ENCODE peak calls at places on chromosomes 11 and 22, in nine cellular contexts. One of them, this sample, is unnamed.

GRCh38 chr11:67117667-67118058 is 1.4 kb upstream of the KDM2A start:
- DNase-seq in stimulated activated CD8-positive, alpha-beta memory T cell treated with anti-CD3 and anti-CD28 coated beads, Interleukin-7, amount 100 ng/mL, for 24 hours: no peak
- DNase-seq in RPMI8226: no peak
- DNase-seq in amygdala: no peak
- DNase-seq in lung microvascular endothelial cell: peak
- DNase-seq in mucosa of gallbladder: no peak
- DNase-seq in COR-L47: no peak
- DNase-seq in activated T-helper 9 cell treated with anti-CD3 and anti-CD28 coated beads, Interleukin-2, amount 50 U/mL, for 16 hours: peak
- DNase-seq in BE2C: no peak
- DNase-seq in this sample: no peak

GRCh38 chr11:12692238-12693074 is 18.2 kb downstream of the TEAD1 start:
- DNase-seq in COR-L47: no peak
- DNase-seq in BE2C: peak
- DNase-seq in lung microvascular endothelial cell: peak
- DNase-seq in mucosa of gallbladder: peak
- DNase-seq in amygdala: peak
- DNase-seq in stimulated activated CD8-positive, alpha-beta memory T cell treated with anti-CD3 and anti-CD28 coated beads, Interleukin-7, amount 100 ng/mL, for 24 hours: no peak
- DNase-seq in activated T-helper 9 cell treated with anti-CD3 and anti-CD28 coated beads, Interleukin-2, amount 50 U/mL, for 16 hours: no peak
- DNase-seq in RPMI8226: peak
- DNase-seq in this sample: peak

GRCh38 chr11:93494341-93494740 is 48.9 kb downstream of the SMCO4 start:
- DNase-seq in mucosa of gallbladder: no peak
- DNase-seq in RPMI8226: no peak
- DNase-seq in lung microvascular endothelial cell: no peak
- DNase-seq in COR-L47: no peak
- DNase-seq in amygdala: no peak
- DNase-seq in BE2C: no peak
- DNase-seq in stimulated activated CD8-positive, alpha-beta memory T cell treated with anti-CD3 and anti-CD28 coated beads, Interleukin-7, amount 100 ng/mL, for 24 hours: no peak
- DNase-seq in activated T-helper 9 cell treated with anti-CD3 and anti-CD28 coated beads, Interleukin-2, amount 50 U/mL, for 16 hours: no peak
- DNase-seq in this sample: no peak

GRCh38 chr22:39496131-39496838 is 5.8 kb upstream of the MIEF1 start:
- DNase-seq in lung microvascular endothelial cell: peak
- DNase-seq in RPMI8226: peak
- DNase-seq in activated T-helper 9 cell treated with anti-CD3 and anti-CD28 coated beads, Interleukin-2, amount 50 U/mL, for 16 hours: peak
- DNase-seq in COR-L47: peak
- DNase-seq in stimulated activated CD8-positive, alpha-beta memory T cell treated with anti-CD3 and anti-CD28 coated beads, Interleukin-7, amount 100 ng/mL, for 24 hours: no peak
- DNase-seq in amygdala: peak
- DNase-seq in mucosa of gallbladder: peak
- DNase-seq in BE2C: peak
- DNase-seq in this sample: no peak

GRCh38 chr11:120839846-120840402 is 184.0 kb upstream of the TBCEL start:
- DNase-seq in mucosa of gallbladder: no peak
- DNase-seq in lung microvascular endothelial cell: no peak
- DNase-seq in amygdala: no peak
- DNase-seq in stimulated activated CD8-positive, alpha-beta memory T cell treated with anti-CD3 and anti-CD28 coated beads, Interleukin-7, amount 100 ng/mL, for 24 hours: no peak
- DNase-seq in activated T-helper 9 cell treated with anti-CD3 and anti-CD28 coated beads, Interleukin-2, amount 50 U/mL, for 16 hours: no peak
- DNase-seq in COR-L47: no peak
- DNase-seq in RPMI8226: no peak
- DNase-seq in BE2C: no peak
- DNase-seq in this sample: no peak

GRCh38 chr11:63839508-63840355 is 822 bp downstream of the MARK2 start:
- DNase-seq in BE2C: no peak
- DNase-seq in mucosa of gallbladder: no peak
- DNase-seq in COR-L47: no peak
- DNase-seq in amygdala: no peak
- DNase-seq in stimulated activated CD8-positive, alpha-beta memory T cell treated with anti-CD3 and anti-CD28 coated beads, Interleukin-7, amount 100 ng/mL, for 24 hours: no peak
- DNase-seq in RPMI8226: peak
- DNase-seq in lung microvascular endothelial cell: peak
- DNase-seq in activated T-helper 9 cell treated with anti-CD3 and anti-CD28 coated beads, Interleukin-2, amount 50 U/mL, for 16 hours: no peak
- DNase-seq in this sample: no peak

GRCh38 chr11:45405916-45406670 is 120.0 kb upstream of the SYT13 start:
- DNase-seq in lung microvascular endothelial cell: peak
- DNase-seq in stimulated activated CD8-positive, alpha-beta memory T cell treated with anti-CD3 and anti-CD28 coated beads, Interleukin-7, amount 100 ng/mL, for 24 hours: no peak
- DNase-seq in amygdala: no peak
- DNase-seq in activated T-helper 9 cell treated with anti-CD3 and anti-CD28 coated beads, Interleukin-2, amount 50 U/mL, for 16 hours: no peak
- DNase-seq in mucosa of gallbladder: no peak
- DNase-seq in BE2C: no peak
- DNase-seq in COR-L47: no peak
- DNase-seq in RPMI8226: no peak
- DNase-seq in this sample: no peak

GRCh38 chr22:19689408-19689807 is 24.9 kb upstream of the SEPTIN5 start:
- DNase-seq in COR-L47: no peak
- DNase-seq in stimulated activated CD8-positive, alpha-beta memory T cell treated with anti-CD3 and anti-CD28 coated beads, Interleukin-7, amount 100 ng/mL, for 24 hours: no peak
- DNase-seq in BE2C: no peak
- DNase-seq in activated T-helper 9 cell treated with anti-CD3 and anti-CD28 coated beads, Interleukin-2, amount 50 U/mL, for 16 hours: no peak
- DNase-seq in lung microvascular endothelial cell: no peak
- DNase-seq in amygdala: no peak
- DNase-seq in RPMI8226: no peak
- DNase-seq in mucosa of gallbladder: no peak
- DNase-seq in this sample: no peak

GRCh38 chr11:118688851-118689502 is 9.5 kb upstream of the TREH start:
- DNase-seq in COR-L47: no peak
- DNase-seq in stimulated activated CD8-positive, alpha-beta memory T cell treated with anti-CD3 and anti-CD28 coated beads, Interleukin-7, amount 100 ng/mL, for 24 hours: no peak
- DNase-seq in amygdala: no peak
- DNase-seq in BE2C: no peak
- DNase-seq in RPMI8226: no peak
- DNase-seq in activated T-helper 9 cell treated with anti-CD3 and anti-CD28 coated beads, Interleukin-2, amount 50 U/mL, for 16 hours: no peak
- DNase-seq in mucosa of gallbladder: no peak
- DNase-seq in lung microvascular endothelial cell: no peak
- DNase-seq in this sample: no peak

GRCh38 chr11:14112721-14113120 is 150.2 kb downstream of the SPON1 start:
- DNase-seq in RPMI8226: no peak
- DNase-seq in stimulated activated CD8-positive, alpha-beta memory T cell treated with anti-CD3 and anti-CD28 coated beads, Interleukin-7, amount 100 ng/mL, for 24 hours: no peak
- DNase-seq in amygdala: no peak
- DNase-seq in COR-L47: no peak
- DNase-seq in activated T-helper 9 cell treated with anti-CD3 and anti-CD28 coated beads, Interleukin-2, amount 50 U/mL, for 16 hours: no peak
- DNase-seq in mucosa of gallbladder: no peak
- DNase-seq in lung microvascular endothelial cell: no peak
- DNase-seq in BE2C: no peak
- DNase-seq in this sample: no peak

GRCh38 chr11:107606122-107606521 is 15.2 kb downstream of the ELMOD1 start:
- DNase-seq in lung microvascular endothelial cell: no peak
- DNase-seq in activated T-helper 9 cell treated with anti-CD3 and anti-CD28 coated beads, Interleukin-2, amount 50 U/mL, for 16 hours: no peak
- DNase-seq in mucosa of gallbladder: no peak
- DNase-seq in BE2C: no peak
- DNase-seq in amygdala: no peak
- DNase-seq in RPMI8226: no peak
- DNase-seq in stimulated activated CD8-positive, alpha-beta memory T cell treated with anti-CD3 and anti-CD28 coated beads, Interleukin-7, amount 100 ng/mL, for 24 hours: no peak
- DNase-seq in COR-L47: no peak
- DNase-seq in this sample: no peak

GRCh38 chr11:76604652-76605241 is 65.8 kb downstream of the LRRC32 start:
- DNase-seq in RPMI8226: no peak
- DNase-seq in stimulated activated CD8-positive, alpha-beta memory T cell treated with anti-CD3 and anti-CD28 coated beads, Interleukin-7, amount 100 ng/mL, for 24 hours: no peak
- DNase-seq in lung microvascular endothelial cell: peak
- DNase-seq in activated T-helper 9 cell treated with anti-CD3 and anti-CD28 coated beads, Interleukin-2, amount 50 U/mL, for 16 hours: no peak
- DNase-seq in amygdala: no peak
- DNase-seq in COR-L47: no peak
- DNase-seq in BE2C: no peak
- DNase-seq in mucosa of gallbladder: no peak
- DNase-seq in this sample: no peak

GRCh38 chr11:133903875-133904817 is 52.6 kb downstream of the IGSF9B start:
- DNase-seq in COR-L47: no peak
- DNase-seq in activated T-helper 9 cell treated with anti-CD3 and anti-CD28 coated beads, Interleukin-2, amount 50 U/mL, for 16 hours: no peak
- DNase-seq in stimulated activated CD8-positive, alpha-beta memory T cell treated with anti-CD3 and anti-CD28 coated beads, Interleukin-7, amount 100 ng/mL, for 24 hours: no peak
- DNase-seq in RPMI8226: no peak
- DNase-seq in mucosa of gallbladder: no peak
- DNase-seq in amygdala: no peak
- DNase-seq in BE2C: peak
- DNase-seq in lung microvascular endothelial cell: no peak
- DNase-seq in this sample: no peak

GRCh38 chr11:64121637-64122410 is 44.1 kb downstream of the MACROD1 start:
- DNase-seq in activated T-helper 9 cell treated with anti-CD3 and anti-CD28 coated beads, Interleukin-2, amount 50 U/mL, for 16 hours: no peak
- DNase-seq in stimulated activated CD8-positive, alpha-beta memory T cell treated with anti-CD3 and anti-CD28 coated beads, Interleukin-7, amount 100 ng/mL, for 24 hours: no peak
- DNase-seq in RPMI8226: no peak
- DNase-seq in BE2C: no peak
- DNase-seq in lung microvascular endothelial cell: no peak
- DNase-seq in mucosa of gallbladder: no peak
- DNase-seq in COR-L47: no peak
- DNase-seq in amygdala: no peak
- DNase-seq in this sample: no peak

GRCh38 chr11:69002743-69003231 is 10.3 kb downstream of the MRGPRF start:
- DNase-seq in COR-L47: no peak
- DNase-seq in lung microvascular endothelial cell: no peak
- DNase-seq in activated T-helper 9 cell treated with anti-CD3 and anti-CD28 coated beads, Interleukin-2, amount 50 U/mL, for 16 hours: no peak
- DNase-seq in stimulated activated CD8-positive, alpha-beta memory T cell treated with anti-CD3 and anti-CD28 coated beads, Interleukin-7, amount 100 ng/mL, for 24 hours: no peak
- DNase-seq in amygdala: no peak
- DNase-seq in BE2C: no peak
- DNase-seq in mucosa of gallbladder: no peak
- DNase-seq in RPMI8226: no peak
- DNase-seq in this sample: peak

GRCh38 chr22:50473855-50474671 is 772 bp downstream of the SBF1 start:
- DNase-seq in activated T-helper 9 cell treated with anti-CD3 and anti-CD28 coated beads, Interleukin-2, amount 50 U/mL, for 16 hours: no peak
- DNase-seq in COR-L47: no peak
- DNase-seq in BE2C: peak
- DNase-seq in lung microvascular endothelial cell: peak
- DNase-seq in RPMI8226: peak
- DNase-seq in amygdala: no peak
- DNase-seq in mucosa of gallbladder: no peak
- DNase-seq in stimulated activated CD8-positive, alpha-beta memory T cell treated with anti-CD3 and anti-CD28 coated beads, Interleukin-7, amount 100 ng/mL, for 24 hours: no peak
- DNase-seq in this sample: no peak

GRCh38 chr11:33452806-33453205 is 195.6 kb downstream of the HIPK3 start:
- DNase-seq in amygdala: no peak
- DNase-seq in BE2C: no peak
- DNase-seq in activated T-helper 9 cell treated with anti-CD3 and anti-CD28 coated beads, Interleukin-2, amount 50 U/mL, for 16 hours: no peak
- DNase-seq in stimulated activated CD8-positive, alpha-beta memory T cell treated with anti-CD3 and anti-CD28 coated beads, Interleukin-7, amount 100 ng/mL, for 24 hours: no peak
- DNase-seq in lung microvascular endothelial cell: no peak
- DNase-seq in COR-L47: no peak
- DNase-seq in mucosa of gallbladder: no peak
- DNase-seq in RPMI8226: no peak
- DNase-seq in this sample: no peak

GRCh38 chr11:28110108-28110838 is 2.1 kb downstream of the METTL15 start:
- DNase-seq in amygdala: peak
- DNase-seq in BE2C: peak
- DNase-seq in lung microvascular endothelial cell: peak
- DNase-seq in mucosa of gallbladder: peak
- DNase-seq in stimulated activated CD8-positive, alpha-beta memory T cell treated with anti-CD3 and anti-CD28 coated beads, Interleukin-7, amount 100 ng/mL, for 24 hours: peak
- DNase-seq in COR-L47: peak
- DNase-seq in RPMI8226: peak
- DNase-seq in activated T-helper 9 cell treated with anti-CD3 and anti-CD28 coated beads, Interleukin-2, amount 50 U/mL, for 16 hours: peak
- DNase-seq in this sample: peak

GRCh38 chr11:587978-588380 is 11.7 kb downstream of the PHRF1 start:
- DNase-seq in RPMI8226: no peak
- DNase-seq in lung microvascular endothelial cell: no peak
- DNase-seq in COR-L47: no peak
- DNase-seq in stimulated activated CD8-positive, alpha-beta memory T cell treated with anti-CD3 and anti-CD28 coated beads, Interleukin-7, amount 100 ng/mL, for 24 hours: peak
- DNase-seq in activated T-helper 9 cell treated with anti-CD3 and anti-CD28 coated beads, Interleukin-2, amount 50 U/mL, for 16 hours: peak
- DNase-seq in amygdala: no peak
- DNase-seq in BE2C: no peak
- DNase-seq in mucosa of gallbladder: peak
- DNase-seq in this sample: no peak

GRCh38 chr11:16743478-16743877 is 5.0 kb downstream of the C11orf58 start:
- DNase-seq in activated T-helper 9 cell treated with anti-CD3 and anti-CD28 coated beads, Interleukin-2, amount 50 U/mL, for 16 hours: no peak
- DNase-seq in RPMI8226: no peak
- DNase-seq in lung microvascular endothelial cell: no peak
- DNase-seq in COR-L47: no peak
- DNase-seq in mucosa of gallbladder: no peak
- DNase-seq in stimulated activated CD8-positive, alpha-beta memory T cell treated with anti-CD3 and anti-CD28 coated beads, Interleukin-7, amount 100 ng/mL, for 24 hours: no peak
- DNase-seq in BE2C: no peak
- DNase-seq in amygdala: no peak
- DNase-seq in this sample: no peak

GRCh38 chr11:31913985-31914384 is 102.9 kb upstream of the PAX6 start:
- DNase-seq in activated T-helper 9 cell treated with anti-CD3 and anti-CD28 coated beads, Interleukin-2, amount 50 U/mL, for 16 hours: no peak
- DNase-seq in RPMI8226: no peak
- DNase-seq in BE2C: no peak
- DNase-seq in stimulated activated CD8-positive, alpha-beta memory T cell treated with anti-CD3 and anti-CD28 coated beads, Interleukin-7, amount 100 ng/mL, for 24 hours: no peak
- DNase-seq in lung microvascular endothelial cell: no peak
- DNase-seq in amygdala: no peak
- DNase-seq in COR-L47: no peak
- DNase-seq in mucosa of gallbladder: no peak
- DNase-seq in this sample: no peak

GRCh38 chr11:77672276-77672675 is 34.7 kb upstream of the CLNS1A start:
- DNase-seq in amygdala: no peak
- DNase-seq in stimulated activated CD8-positive, alpha-beta memory T cell treated with anti-CD3 and anti-CD28 coated beads, Interleukin-7, amount 100 ng/mL, for 24 hours: no peak
- DNase-seq in lung microvascular endothelial cell: no peak
- DNase-seq in BE2C: no peak
- DNase-seq in activated T-helper 9 cell treated with anti-CD3 and anti-CD28 coated beads, Interleukin-2, amount 50 U/mL, for 16 hours: no peak
- DNase-seq in RPMI8226: no peak
- DNase-seq in mucosa of gallbladder: no peak
- DNase-seq in COR-L47: no peak
- DNase-seq in this sample: no peak

GRCh38 chr22:48957311-48957986 is 870.2 kb downstream of the BRD1 start:
- DNase-seq in BE2C: no peak
- DNase-seq in amygdala: no peak
- DNase-seq in mucosa of gallbladder: peak
- DNase-seq in COR-L47: no peak
- DNase-seq in activated T-helper 9 cell treated with anti-CD3 and anti-CD28 coated beads, Interleukin-2, amount 50 U/mL, for 16 hours: no peak
- DNase-seq in lung microvascular endothelial cell: no peak
- DNase-seq in stimulated activated CD8-positive, alpha-beta memory T cell treated with anti-CD3 and anti-CD28 coated beads, Interleukin-7, amount 100 ng/mL, for 24 hours: no peak
- DNase-seq in RPMI8226: no peak
- DNase-seq in this sample: no peak

GRCh38 chr22:19641254-19641982 is 72.9 kb upstream of the SEPTIN5 start:
- DNase-seq in mucosa of gallbladder: peak
- DNase-seq in RPMI8226: peak
- DNase-seq in COR-L47: no peak
- DNase-seq in amygdala: no peak
- DNase-seq in activated T-helper 9 cell treated with anti-CD3 and anti-CD28 coated beads, Interleukin-2, amount 50 U/mL, for 16 hours: no peak
- DNase-seq in BE2C: no peak
- DNase-seq in stimulated activated CD8-positive, alpha-beta memory T cell treated with anti-CD3 and anti-CD28 coated beads, Interleukin-7, amount 100 ng/mL, for 24 hours: no peak
- DNase-seq in lung microvascular endothelial cell: peak
- DNase-seq in this sample: no peak

GRCh38 chr22:21942407-21942895 is 10.2 kb downstream of the PPM1F start:
- DNase-seq in mucosa of gallbladder: peak
- DNase-seq in COR-L47: no peak
- DNase-seq in RPMI8226: no peak
- DNase-seq in activated T-helper 9 cell treated with anti-CD3 and anti-CD28 coated beads, Interleukin-2, amount 50 U/mL, for 16 hours: no peak
- DNase-seq in stimulated activated CD8-positive, alpha-beta memory T cell treated with anti-CD3 and anti-CD28 coated beads, Interleukin-7, amount 100 ng/mL, for 24 hours: no peak
- DNase-seq in BE2C: no peak
- DNase-seq in amygdala: no peak
- DNase-seq in lung microvascular endothelial cell: peak
- DNase-seq in this sample: no peak

GRCh38 chr11:132114185-132114584 is 743.8 kb downstream of the NTM start:
- DNase-seq in BE2C: no peak
- DNase-seq in lung microvascular endothelial cell: peak
- DNase-seq in COR-L47: peak
- DNase-seq in activated T-helper 9 cell treated with anti-CD3 and anti-CD28 coated beads, Interleukin-2, amount 50 U/mL, for 16 hours: no peak
- DNase-seq in RPMI8226: peak
- DNase-seq in stimulated activated CD8-positive, alpha-beta memory T cell treated with anti-CD3 and anti-CD28 coated beads, Interleukin-7, amount 100 ng/mL, for 24 hours: no peak
- DNase-seq in mucosa of gallbladder: no peak
- DNase-seq in amygdala: no peak
- DNase-seq in this sample: no peak

GRCh38 chr11:71383461-71383860 is 64.7 kb downstream of the DHCR7 start:
- DNase-seq in amygdala: no peak
- DNase-seq in mucosa of gallbladder: no peak
- DNase-seq in lung microvascular endothelial cell: no peak
- DNase-seq in BE2C: no peak
- DNase-seq in COR-L47: no peak
- DNase-seq in RPMI8226: peak
- DNase-seq in stimulated activated CD8-positive, alpha-beta memory T cell treated with anti-CD3 and anti-CD28 coated beads, Interleukin-7, amount 100 ng/mL, for 24 hours: no peak
- DNase-seq in activated T-helper 9 cell treated with anti-CD3 and anti-CD28 coated beads, Interleukin-2, amount 50 U/mL, for 16 hours: no peak
- DNase-seq in this sample: no peak

GRCh38 chr11:10680956-10681487 is 12.5 kb downstream of the IRAG1 start:
- DNase-seq in activated T-helper 9 cell treated with anti-CD3 and anti-CD28 coated beads, Interleukin-2, amount 50 U/mL, for 16 hours: no peak
- DNase-seq in RPMI8226: no peak
- DNase-seq in lung microvascular endothelial cell: no peak
- DNase-seq in BE2C: no peak
- DNase-seq in COR-L47: no peak
- DNase-seq in mucosa of gallbladder: no peak
- DNase-seq in amygdala: no peak
- DNase-seq in stimulated activated CD8-positive, alpha-beta memory T cell treated with anti-CD3 and anti-CD28 coated beads, Interleukin-7, amount 100 ng/mL, for 24 hours: no peak
- DNase-seq in this sample: no peak

GRCh38 chr22:45493286-45493771 is 9.4 kb upstream of the FBLN1 start:
- DNase-seq in mucosa of gallbladder: no peak
- DNase-seq in RPMI8226: peak
- DNase-seq in lung microvascular endothelial cell: no peak
- DNase-seq in BE2C: no peak
- DNase-seq in COR-L47: no peak
- DNase-seq in amygdala: no peak
- DNase-seq in stimulated activated CD8-positive, alpha-beta memory T cell treated with anti-CD3 and anti-CD28 coated beads, Interleukin-7, amount 100 ng/mL, for 24 hours: no peak
- DNase-seq in activated T-helper 9 cell treated with anti-CD3 and anti-CD28 coated beads, Interleukin-2, amount 50 U/mL, for 16 hours: no peak
- DNase-seq in this sample: no peak

GRCh38 chr11:41119484-41119883 is 340.0 kb downstream of the LRRC4C start:
- DNase-seq in mucosa of gallbladder: no peak
- DNase-seq in amygdala: no peak
- DNase-seq in lung microvascular endothelial cell: no peak
- DNase-seq in activated T-helper 9 cell treated with anti-CD3 and anti-CD28 coated beads, Interleukin-2, amount 50 U/mL, for 16 hours: no peak
- DNase-seq in BE2C: no peak
- DNase-seq in COR-L47: no peak
- DNase-seq in RPMI8226: no peak
- DNase-seq in stimulated activated CD8-positive, alpha-beta memory T cell treated with anti-CD3 and anti-CD28 coated beads, Interleukin-7, amount 100 ng/mL, for 24 hours: no peak
- DNase-seq in this sample: no peak

GRCh38 chr11:36010010-36010740 is 66.3 kb downstream of the LDLRAD3 start:
- DNase-seq in lung microvascular endothelial cell: peak
- DNase-seq in amygdala: no peak
- DNase-seq in BE2C: no peak
- DNase-seq in mucosa of gallbladder: no peak
- DNase-seq in COR-L47: peak
- DNase-seq in activated T-helper 9 cell treated with anti-CD3 and anti-CD28 coated beads, Interleukin-2, amount 50 U/mL, for 16 hours: no peak
- DNase-seq in RPMI8226: no peak
- DNase-seq in stimulated activated CD8-positive, alpha-beta memory T cell treated with anti-CD3 and anti-CD28 coated beads, Interleukin-7, amount 100 ng/mL, for 24 hours: no peak
- DNase-seq in this sample: no peak

This sample was measured in omental fat pad.